ENCODE peak calls at places on chromosomes 3 and 15, in four cellular contexts. X is EL; D is stimulated activated CD8-positive, alpha-beta memory T cell treated with anti-CD3 and anti-CD28 coated beads, Interleukin-7, amount 100 ng/mL, for 4 hours; F is AG10803. K is an unnamed sample.

GRCh38 chr3:192054881-192055280 is 593.9 kb downstream of the PYDC2 start:
- DNase-seq in X (peak), D (no peak), F (no peak), K (no peak)

GRCh38 chr15:32898414-32898813 is 180.6 kb downstream of the GREM1 start:
- DNase-seq in X (no peak), D (no peak), F (no peak), K (no peak)

GRCh38 chr15:99135194-99135593 is 30.3 kb downstream of the SYNM start:
- DNase-seq in X (peak), D (no peak), F (no peak), K (no peak)

GRCh38 chr3:15815696-15816095 is 17.9 kb upstream of the ANKRD28 start:
- DNase-seq in X (peak), D (no peak), F (peak), K (no peak)

GRCh38 chr3:148601766-148602685 is 95.7 kb upstream of the AGTR1 start:
- DNase-seq in X (peak), D (no peak), F (peak), K (no peak)

GRCh38 chr3:78906245-78906644 is 861.6 kb downstream of the ROBO1 start:
- DNase-seq in X (no peak), D (no peak), F (no peak), K (no peak)

GRCh38 chr15:85318048-85318731 is 62.2 kb upstream of the AKAP13 start:
- DNase-seq in X (peak), D (no peak), F (peak), K (peak)

GRCh38 chr3:15646924-15647511 is 45.5 kb downstream of the BTD start:
- DNase-seq in X (peak), D (no peak), F (peak), K (peak)

GRCh38 chr15:85014932-85015331 is 33.3 kb downstream of the PDE8A start:
- DNase-seq in X (no peak), D (no peak), F (no peak), K (no peak)

GRCh38 chr15:70532536-70533186 is 230.7 kb downstream of the UACA start:
- DNase-seq in X (no peak), D (no peak), F (no peak), K (no peak)